ENCODE peak calls at places on chromosomes 5 and 9, in four cellular contexts. One of them, this sample, is unnamed.

GRCh38 chr5:132539716-132540115 is 3.6 kb downstream of the IL5 start:
- DNase-seq in osteoblast: no peak
- DNase-seq in OCI-LY7: no peak
- DNase-seq in A549: no peak
- DNase-seq in this sample: no peak

GRCh38 chr5:129271309-129271708 is 176.8 kb downstream of the ISOC1 start:
- DNase-seq in OCI-LY7: peak
- DNase-seq in A549: no peak
- DNase-seq in osteoblast: no peak
- DNase-seq in this sample: no peak

GRCh38 chr9:136529516-136530471 is 16.1 kb downstream of the NOTCH1 start:
- DNase-seq in A549: no peak
- DNase-seq in osteoblast: no peak
- DNase-seq in OCI-LY7: no peak
- DNase-seq in this sample: no peak

GRCh38 chr5:124650960-124651662 is 95.3 kb downstream of the ZNF608 start:
- DNase-seq in osteoblast: no peak
- DNase-seq in A549: no peak
- DNase-seq in OCI-LY7: peak
- DNase-seq in this sample: no peak

GRCh38 chr5:172380992-172381643 is 73.2 kb downstream of the SH3PXD2B start:
- DNase-seq in osteoblast: no peak
- DNase-seq in A549: no peak
- DNase-seq in OCI-LY7: no peak
- DNase-seq in this sample: no peak

GRCh38 chr5:172078726-172079345 is 72.4 kb upstream of the FBXW11 start:
- DNase-seq in A549: no peak
- DNase-seq in OCI-LY7: no peak
- DNase-seq in osteoblast: no peak
- DNase-seq in this sample: no peak

GRCh38 chr5:68480385-68480940 is 264.9 kb downstream of the PIK3R1 start:
- DNase-seq in osteoblast: no peak
- DNase-seq in OCI-LY7: no peak
- DNase-seq in A549: no peak
- DNase-seq in this sample: no peak

GRCh38 chr9:4866239-4866969 is 73.7 kb downstream of the RCL1 start:
- DNase-seq in OCI-LY7: no peak
- DNase-seq in A549: no peak
- DNase-seq in osteoblast: no peak
- DNase-seq in this sample: no peak

GRCh38 chr5:55994998-55995914 is 493 bp upstream of the IL6ST start:
- DNase-seq in OCI-LY7: peak
- DNase-seq in osteoblast: peak
- DNase-seq in A549: peak
- DNase-seq in this sample: peak
- TF ChIP-seq CTCF in OCI-LY7: no peak
- TF ChIP-seq CTCF in osteoblast: no peak
- TF ChIP-seq CTCF in A549: no peak
- TF ChIP-seq CTCF in this sample: no peak

GRCh38 chr9:96651626-96652025 is 3.5 kb downstream of the PRXL2C start:
- DNase-seq in A549: peak
- DNase-seq in osteoblast: peak
- DNase-seq in OCI-LY7: peak
- DNase-seq in this sample: no peak
- TF ChIP-seq CTCF in A549: peak
- TF ChIP-seq CTCF in osteoblast: peak
- TF ChIP-seq CTCF in OCI-LY7: peak
- TF ChIP-seq CTCF in this sample: peak

DNA sequence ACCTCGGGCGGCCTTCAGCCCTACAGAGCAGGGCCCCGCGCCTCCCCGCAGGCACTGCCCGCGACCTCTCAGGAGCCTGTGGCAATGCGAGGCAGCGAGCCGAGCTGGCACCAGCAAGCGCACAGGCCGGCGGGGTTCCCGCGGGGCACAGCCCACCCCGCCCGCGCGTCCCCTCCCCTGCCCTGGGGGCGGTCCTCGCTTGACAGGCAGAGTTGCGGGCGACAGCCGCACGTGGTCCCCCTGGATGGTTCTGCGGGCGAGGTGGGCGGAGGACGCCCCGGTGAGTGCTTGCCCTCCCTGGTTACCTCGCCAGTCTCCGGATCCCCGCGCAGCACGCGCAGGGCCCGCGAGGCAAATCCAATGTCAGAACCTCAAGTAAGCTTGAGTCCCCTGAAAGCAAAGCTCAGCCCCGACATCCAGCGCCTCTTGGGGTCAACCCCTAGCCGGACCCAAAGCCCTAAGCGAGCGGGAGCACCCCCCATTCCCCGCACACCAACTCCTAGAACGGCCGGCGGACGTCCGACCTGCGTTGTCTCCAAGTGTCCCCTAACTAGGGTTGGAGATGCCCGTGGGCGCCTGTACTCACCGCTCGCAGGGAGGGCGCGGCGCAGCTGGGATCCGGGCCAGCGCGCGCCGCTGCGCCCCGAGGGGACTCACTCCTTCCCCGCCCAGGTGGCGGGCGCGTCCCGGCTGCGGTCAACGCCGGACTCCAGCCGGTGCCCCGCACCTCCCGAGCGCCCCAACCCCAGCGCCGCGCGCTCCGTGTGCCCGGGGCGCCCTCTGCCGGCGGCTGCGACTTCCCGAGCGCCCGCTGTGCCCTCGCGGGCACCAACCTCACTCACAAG is at the start of gene DRD1:
- DNase-seq in osteoblast: peak
- DNase-seq in OCI-LY7: peak
- DNase-seq in A549: peak
- DNase-seq in this sample: peak
- TF ChIP-seq CTCF in osteoblast: peak
- TF ChIP-seq CTCF in OCI-LY7: peak
- TF ChIP-seq CTCF in A549: peak
- TF ChIP-seq CTCF in this sample: peak

DNA sequence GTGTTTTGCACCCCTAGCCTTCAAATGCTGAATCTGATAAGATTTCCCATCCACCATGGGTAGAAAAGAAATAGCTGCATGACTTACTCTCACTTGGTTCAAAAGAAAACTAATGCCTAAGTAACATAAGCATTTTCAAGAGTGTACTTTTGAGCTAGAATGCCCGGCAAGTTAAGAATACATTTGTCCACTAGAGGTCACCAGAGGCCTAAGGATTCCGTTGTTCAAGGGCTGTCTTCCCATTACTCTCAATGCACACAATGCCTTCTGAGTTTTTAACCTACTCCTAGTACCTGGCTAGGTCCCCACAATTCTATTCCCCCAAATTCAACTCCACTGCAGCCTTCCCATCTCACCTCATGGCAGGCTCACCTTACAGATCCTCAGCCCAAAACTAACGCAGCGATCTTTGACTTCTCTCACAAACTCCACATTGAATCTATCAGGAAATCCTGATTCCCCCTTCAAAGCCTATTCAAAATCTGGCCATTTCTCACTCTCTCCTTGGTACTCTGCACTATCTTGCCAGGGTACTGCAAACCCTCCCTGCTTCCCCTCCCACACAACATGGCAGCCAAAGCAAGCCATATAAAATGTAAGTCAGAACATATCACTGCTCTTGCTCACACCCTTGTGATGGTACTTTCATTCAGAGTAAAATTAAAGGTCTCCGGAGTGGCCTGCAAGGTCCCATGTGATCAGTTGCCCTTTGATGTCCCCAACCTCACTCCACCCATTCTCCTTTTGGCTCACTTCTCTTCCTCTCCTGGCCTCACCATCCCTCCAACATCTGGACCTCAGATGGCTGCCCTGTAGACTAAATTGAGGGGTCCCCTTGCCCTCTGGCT is 13.4 kb downstream of the OXCT1 start:
- DNase-seq in OCI-LY7: peak
- DNase-seq in A549: peak
- DNase-seq in osteoblast: peak
- DNase-seq in this sample: no peak
- TF ChIP-seq CTCF in OCI-LY7: peak
- TF ChIP-seq CTCF in A549: peak
- TF ChIP-seq CTCF in osteoblast: peak
- TF ChIP-seq CTCF in this sample: peak

DNA sequence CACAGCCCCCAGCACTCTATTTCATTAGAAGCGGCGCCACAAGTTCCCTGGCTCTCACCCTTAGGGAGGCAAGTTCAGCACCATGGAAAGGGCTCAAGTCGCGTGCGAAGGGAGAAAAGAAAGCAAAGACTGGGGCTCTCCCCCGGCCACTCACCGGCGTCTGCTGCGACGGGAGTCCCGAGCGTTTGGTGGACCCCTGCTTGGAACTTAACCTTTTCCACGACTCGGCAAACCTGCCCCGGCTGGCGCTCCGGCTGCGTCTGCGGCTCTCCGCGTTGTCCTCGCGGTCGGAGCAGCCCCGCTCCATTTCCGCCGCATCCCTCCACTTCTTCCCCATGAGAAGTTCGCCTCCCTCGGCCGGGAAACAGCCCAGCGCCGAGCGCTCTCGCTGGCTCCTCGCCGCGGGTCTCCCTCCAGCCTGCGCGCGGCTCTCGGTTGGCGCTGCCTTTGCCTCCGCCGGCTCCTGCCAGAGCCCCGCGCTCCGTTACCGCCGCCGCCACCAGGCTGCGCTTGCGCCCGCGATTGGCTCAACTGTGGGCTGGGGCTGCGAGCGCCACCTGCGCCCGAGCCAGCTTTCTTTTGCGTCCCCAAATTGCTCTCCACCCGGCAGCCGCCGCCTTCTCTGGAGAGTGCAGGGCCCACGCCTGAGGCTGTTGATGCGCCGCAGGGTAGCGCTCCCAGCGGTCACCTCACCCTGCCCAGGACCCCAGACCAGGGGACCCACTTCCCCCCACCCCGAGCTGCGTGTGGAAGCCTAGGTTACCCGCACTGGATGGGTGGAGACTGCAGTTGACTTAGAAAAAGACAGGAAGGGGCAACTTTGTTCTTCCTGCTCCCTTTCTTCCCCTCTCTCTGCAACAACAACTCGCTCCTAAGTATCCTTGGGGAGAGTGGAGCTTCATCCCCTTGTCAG is 321.6 kb downstream of the CEMIP2 start:
- DNase-seq in OCI-LY7: no peak
- DNase-seq in A549: peak
- DNase-seq in osteoblast: peak
- DNase-seq in this sample: peak
- TF ChIP-seq CTCF in OCI-LY7: no peak
- TF ChIP-seq CTCF in A549: peak
- TF ChIP-seq CTCF in osteoblast: no peak
- TF ChIP-seq CTCF in this sample: peak